ENCODE peak calls at places on chromosomes 13 and 19, in eight cellular contexts. One of them, this sample, is unnamed.

GRCh38 chr13:84366484-84366883 is 484.2 kb upstream of the SLITRK1 start:
- DNase-seq in AG08396: peak; percentile 11
- DNase-seq in ovary: no peak
- DNase-seq in left ventricle myocardium inferior: no peak
- DNase-seq in retina: no peak
- DNase-seq in HEK293T: no peak
- DNase-seq in stimulated activated CD4-positive, alpha-beta T cell treated with anti-CD3 and anti-CD28 coated beads, TNF-alpha, amount 100 ng/mL, for 4 hours: no peak
- DNase-seq in stimulated activated CD8-positive, alpha-beta memory T cell treated with anti-CD3 and anti-CD28 coated beads, Interleukin-7, amount 100 ng/mL, for 1 hour: no peak
- DNase-seq in this sample: no peak

GRCh38 chr13:33252103-33252502 is 33.5 kb downstream of the STARD13 start:
- DNase-seq in AG08396: no peak
- DNase-seq in ovary: no peak
- DNase-seq in left ventricle myocardium inferior: peak; percentile 62
- DNase-seq in retina: no peak
- DNase-seq in HEK293T: no peak
- DNase-seq in stimulated activated CD4-positive, alpha-beta T cell treated with anti-CD3 and anti-CD28 coated beads, TNF-alpha, amount 100 ng/mL, for 4 hours: no peak
- DNase-seq in stimulated activated CD8-positive, alpha-beta memory T cell treated with anti-CD3 and anti-CD28 coated beads, Interleukin-7, amount 100 ng/mL, for 1 hour: no peak
- DNase-seq in this sample: no peak

GRCh38 chr13:21849323-21849722 is 178.4 kb downstream of the FGF9 start:
- DNase-seq in AG08396: peak; percentile 30
- DNase-seq in ovary: no peak
- DNase-seq in left ventricle myocardium inferior: no peak
- DNase-seq in retina: peak; percentile 30
- DNase-seq in HEK293T: peak; percentile 19
- DNase-seq in stimulated activated CD4-positive, alpha-beta T cell treated with anti-CD3 and anti-CD28 coated beads, TNF-alpha, amount 100 ng/mL, for 4 hours: no peak
- DNase-seq in stimulated activated CD8-positive, alpha-beta memory T cell treated with anti-CD3 and anti-CD28 coated beads, Interleukin-7, amount 100 ng/mL, for 1 hour: no peak
- DNase-seq in this sample: peak; percentile 15

GRCh38 chr13:100751826-100752225 is 77.2 kb upstream of the TMTC4 start:
- DNase-seq in AG08396: no peak
- DNase-seq in ovary: no peak
- DNase-seq in left ventricle myocardium inferior: no peak
- DNase-seq in retina: no peak
- DNase-seq in HEK293T: no peak
- DNase-seq in stimulated activated CD4-positive, alpha-beta T cell treated with anti-CD3 and anti-CD28 coated beads, TNF-alpha, amount 100 ng/mL, for 4 hours: no peak
- DNase-seq in stimulated activated CD8-positive, alpha-beta memory T cell treated with anti-CD3 and anti-CD28 coated beads, Interleukin-7, amount 100 ng/mL, for 1 hour: no peak
- DNase-seq in this sample: no peak

GRCh38 chr13:113205428-113205931 is 3.0 kb downstream of the PCID2 start:
- DNase-seq in AG08396: no peak
- DNase-seq in ovary: no peak
- DNase-seq in left ventricle myocardium inferior: no peak
- DNase-seq in retina: no peak
- DNase-seq in HEK293T: no peak
- DNase-seq in stimulated activated CD4-positive, alpha-beta T cell treated with anti-CD3 and anti-CD28 coated beads, TNF-alpha, amount 100 ng/mL, for 4 hours: no peak
- DNase-seq in stimulated activated CD8-positive, alpha-beta memory T cell treated with anti-CD3 and anti-CD28 coated beads, Interleukin-7, amount 100 ng/mL, for 1 hour: no peak
- DNase-seq in this sample: no peak

GRCh38 chr13:63110431-63110830 is 1694.8 kb upstream of the PCDH20 start:
- DNase-seq in AG08396: no peak
- DNase-seq in ovary: no peak
- DNase-seq in left ventricle myocardium inferior: no peak
- DNase-seq in retina: no peak
- DNase-seq in HEK293T: no peak
- DNase-seq in stimulated activated CD4-positive, alpha-beta T cell treated with anti-CD3 and anti-CD28 coated beads, TNF-alpha, amount 100 ng/mL, for 4 hours: no peak
- DNase-seq in stimulated activated CD8-positive, alpha-beta memory T cell treated with anti-CD3 and anti-CD28 coated beads, Interleukin-7, amount 100 ng/mL, for 1 hour: no peak
- DNase-seq in this sample: no peak

GRCh38 chr19:41175825-41176734 is 16.9 kb upstream of the CYP2S1 start:
- DNase-seq in AG08396: peak; percentile 93
- DNase-seq in ovary: no peak
- DNase-seq in left ventricle myocardium inferior: peak; percentile 27
- DNase-seq in retina: no peak
- DNase-seq in HEK293T: no peak
- DNase-seq in stimulated activated CD4-positive, alpha-beta T cell treated with anti-CD3 and anti-CD28 coated beads, TNF-alpha, amount 100 ng/mL, for 4 hours: no peak
- DNase-seq in stimulated activated CD8-positive, alpha-beta memory T cell treated with anti-CD3 and anti-CD28 coated beads, Interleukin-7, amount 100 ng/mL, for 1 hour: no peak
- DNase-seq in this sample: no peak

GRCh38 chr19:41882568-41883462 is at the start of gene ARHGEF1:
- DNase-seq in AG08396: peak; percentile 63
- DNase-seq in ovary: peak; percentile 56
- DNase-seq in left ventricle myocardium inferior: peak; percentile 77
- DNase-seq in retina: peak; percentile 44
- DNase-seq in HEK293T: no peak
- DNase-seq in stimulated activated CD4-positive, alpha-beta T cell treated with anti-CD3 and anti-CD28 coated beads, TNF-alpha, amount 100 ng/mL, for 4 hours: no peak
- DNase-seq in stimulated activated CD8-positive, alpha-beta memory T cell treated with anti-CD3 and anti-CD28 coated beads, Interleukin-7, amount 100 ng/mL, for 1 hour: no peak
- DNase-seq in this sample: peak; percentile 79

GRCh38 chr19:4657262-4657661 is 12.9 kb downstream of the MYDGF start:
- DNase-seq in AG08396: no peak
- DNase-seq in ovary: no peak
- DNase-seq in left ventricle myocardium inferior: no peak
- DNase-seq in retina: no peak
- DNase-seq in HEK293T: no peak
- DNase-seq in stimulated activated CD4-positive, alpha-beta T cell treated with anti-CD3 and anti-CD28 coated beads, TNF-alpha, amount 100 ng/mL, for 4 hours: no peak
- DNase-seq in stimulated activated CD8-positive, alpha-beta memory T cell treated with anti-CD3 and anti-CD28 coated beads, Interleukin-7, amount 100 ng/mL, for 1 hour: no peak
- DNase-seq in this sample: no peak

GRCh38 chr13:75610466-75610865 is 25.7 kb upstream of the LMO7 start:
- DNase-seq in AG08396: no peak
- DNase-seq in ovary: no peak
- DNase-seq in left ventricle myocardium inferior: no peak
- DNase-seq in retina: no peak
- DNase-seq in HEK293T: no peak
- DNase-seq in stimulated activated CD4-positive, alpha-beta T cell treated with anti-CD3 and anti-CD28 coated beads, TNF-alpha, amount 100 ng/mL, for 4 hours: no peak
- DNase-seq in stimulated activated CD8-positive, alpha-beta memory T cell treated with anti-CD3 and anti-CD28 coated beads, Interleukin-7, amount 100 ng/mL, for 1 hour: no peak
- DNase-seq in this sample: no peak

GRCh38 chr13:40193290-40194203 is 472.9 kb downstream of the FOXO1 start:
- DNase-seq in AG08396: no peak
- DNase-seq in ovary: no peak
- DNase-seq in left ventricle myocardium inferior: no peak
- DNase-seq in retina: no peak
- DNase-seq in HEK293T: no peak
- DNase-seq in stimulated activated CD4-positive, alpha-beta T cell treated with anti-CD3 and anti-CD28 coated beads, TNF-alpha, amount 100 ng/mL, for 4 hours: no peak
- DNase-seq in stimulated activated CD8-positive, alpha-beta memory T cell treated with anti-CD3 and anti-CD28 coated beads, Interleukin-7, amount 100 ng/mL, for 1 hour: no peak
- DNase-seq in this sample: no peak

GRCh38 chr19:12913871-12914690 is 5.0 kb downstream of the SYCE2 start:
- DNase-seq in AG08396: no peak
- DNase-seq in ovary: no peak
- DNase-seq in left ventricle myocardium inferior: no peak
- DNase-seq in retina: peak; percentile 24
- DNase-seq in HEK293T: no peak
- DNase-seq in stimulated activated CD4-positive, alpha-beta T cell treated with anti-CD3 and anti-CD28 coated beads, TNF-alpha, amount 100 ng/mL, for 4 hours: peak; percentile 26
- DNase-seq in stimulated activated CD8-positive, alpha-beta memory T cell treated with anti-CD3 and anti-CD28 coated beads, Interleukin-7, amount 100 ng/mL, for 1 hour: peak; percentile 23
- DNase-seq in this sample: no peak

This sample was measured in K562.